ENCODE peak calls at places on chromosomes 7 and 10, in eight cellular contexts. H, B, G, F, T, X, A and I are unnamed samples.

GRCh38 chr10:111767661-111768060 is 415.9 kb downstream of the GPAM start:
- DNase-seq in H (no peak), B (no peak), G (no peak), F (no peak), T (no peak), X (no peak), A (no peak), I (no peak)

GRCh38 chr7:47973739-47974138 is 5.7 kb downstream of the HUS1 start:
- DNase-seq in H (no peak), B (no peak), G (no peak), F (no peak), T (no peak), X (no peak), A (no peak), I (no peak)

GRCh38 chr7:140230517-140230861 is 53.7 kb upstream of the KDM7A start:
- DNase-seq in H (peak; percentile 37), B (peak; percentile 75), G (peak; percentile 80), F (peak; percentile 67), T (peak; percentile 84), X (peak; percentile 46), A (no peak), I (no peak)

GRCh38 chr7:36185732-36186131 is 32.7 kb downstream of the EEPD1 start:
- DNase-seq in H (no peak), B (no peak), G (no peak), F (no peak), T (no peak), X (no peak), A (peak; percentile 42), I (no peak)

GRCh38 chr10:26890956-26891355 is 30.2 kb upstream of the ABI1 start:
- DNase-seq in H (peak; percentile 75), B (peak; percentile 73), G (peak; percentile 31), F (no peak), T (no peak), X (no peak), A (peak; percentile 66), I (peak; percentile 53)

GRCh38 chr7:135716677-135717238 is 11.2 kb downstream of the SLC13A4 start:
- DNase-seq in H (no peak), B (no peak), G (no peak), F (no peak), T (no peak), X (no peak), A (peak; percentile 88), I (peak; percentile 87)

GRCh38 chr10:33963656-33964175 is 629.2 kb upstream of the NRP1 start:
- DNase-seq in H (no peak), B (no peak), G (no peak), F (no peak), T (no peak), X (no peak), A (peak; percentile 2), I (no peak)

GRCh38 chr10:122140477-122140902 is 130.6 kb upstream of the BTBD16 start:
- DNase-seq in H (no peak), B (no peak), G (no peak), F (peak; percentile 75), T (no peak), X (peak; percentile 55), A (peak; percentile 66), I (peak; percentile 49)

GRCh38 chr7:36613214-36613613 is 111.1 kb downstream of the AOAH start:
- DNase-seq in H (no peak), B (no peak), G (no peak), F (no peak), T (no peak), X (no peak), A (no peak), I (no peak)

GRCh38 chr7:99762680-99763327 is 21.2 kb downstream of the CYP3A4 start:
- DNase-seq in H (peak; percentile 54), B (no peak), G (no peak), F (peak; percentile 87), T (no peak), X (peak; percentile 24), A (peak; percentile 70), I (peak; percentile 82)

GRCh38 chr10:111391146-111391545 is 314.3 kb downstream of the ADRA2A start:
- DNase-seq in H (no peak), B (no peak), G (no peak), F (no peak), T (no peak), X (no peak), A (no peak), I (no peak)

GRCh38 chr7:48610705-48611104 is 313.6 kb upstream of the CDC14C start:
- DNase-seq in H (no peak), B (no peak), G (no peak), F (no peak), T (no peak), X (no peak), A (no peak), I (no peak)

GRCh38 chr10:85319150-85319549 is 990.8 kb downstream of the CCSER2 start:
- DNase-seq in H (peak; percentile 53), B (no peak), G (no peak), F (no peak), T (no peak), X (no peak), A (no peak), I (no peak)

GRCh38 chr7:88020953-88021650 is 87.1 kb downstream of the ADAM22 start:
- DNase-seq in H (no peak), B (no peak), G (no peak), F (no peak), T (no peak), X (no peak), A (no peak), I (peak; percentile 25)

GRCh38 chr7:155220881-155221280 is 76.8 kb upstream of the INSIG1 start:
- DNase-seq in H (no peak), B (no peak), G (no peak), F (no peak), T (no peak), X (no peak), A (no peak), I (no peak)
- H3K4me1 ChIP-seq in H (peaks cover 16% of the 10 kb centered on the region), B (no peaks in the 10 kb centered on the region), G (no peaks in the 10 kb centered on the region), F (no peaks in the 10 kb centered on the region), T (no peaks in the 10 kb centered on the region), X (no peaks in the 10 kb centered on the region), A (peaks cover 3% of the 10 kb centered on the region), I (no peaks in the 10 kb centered on the region)

GRCh38 chr7:234041-234711 is 41.8 kb downstream of the FAM20C start:
- DNase-seq in H (peak; percentile 53), B (no peak), G (peak; percentile 40), F (peak; percentile 76), T (no peak), X (peak; percentile 63), A (peak; percentile 21), I (no peak)
- H3K4me1 ChIP-seq in H (peaks cover 38% of the 10 kb centered on the region), B (peaks cover 57% of the 10 kb centered on the region), G (no peaks in the 10 kb centered on the region), F (peaks cover 62% of the 10 kb centered on the region), T (peaks cover 62% of the 10 kb centered on the region), X (peaks cover 69% of the 10 kb centered on the region), A (peaks cover 60% of the 10 kb centered on the region), I (peaks cover 41% of the 10 kb centered on the region)

GRCh38 chr7:226281-226882 is 34.0 kb downstream of the FAM20C start:
- DNase-seq in H (peak; percentile 49), B (no peak), G (no peak), F (no peak), T (no peak), X (no peak), A (peak; percentile 72), I (peak; percentile 82)

GRCh38 chr7:222716-223041 is 30.3 kb downstream of the FAM20C start:
- DNase-seq in H (no peak), B (no peak), G (no peak), F (no peak), T (no peak), X (no peak), A (no peak), I (no peak)

GRCh38 chr7:223118-223800 is 30.9 kb downstream of the FAM20C start:
- DNase-seq in H (no peak), B (no peak), G (no peak), F (no peak), T (no peak), X (no peak), A (peak; percentile 27), I (no peak)

GRCh38 chr7:221996-222715 is 29.8 kb downstream of the FAM20C start:
- DNase-seq in H (no peak), B (no peak), G (no peak), F (no peak), T (no peak), X (no peak), A (no peak), I (no peak)

GRCh38 chr7:223861-224260 is 31.5 kb downstream of the FAM20C start:
- DNase-seq in H (no peak), B (no peak), G (no peak), F (no peak), T (no peak), X (no peak), A (no peak), I (no peak)
- H3K4me1 ChIP-seq in H (peaks cover 19% of the 10 kb centered on the region), B (peaks cover 10% of the 10 kb centered on the region), G (no peaks in the 10 kb centered on the region), F (peaks cover 14% of the 10 kb centered on the region), T (peaks cover 5% of the 10 kb centered on the region), X (peaks cover 23% of the 10 kb centered on the region), A (peaks cover 39% of the 10 kb centered on the region), I (peaks cover 33% of the 10 kb centered on the region)

GRCh38 chr7:157273208-157274202 is 63.3 kb upstream of the DNAJB6 start:
- DNase-seq in H (peak; percentile 85), B (peak; percentile 69), G (peak; percentile 63), F (peak; percentile 84), T (peak; percentile 88), X (peak; percentile 65), A (peak; percentile 74), I (peak; percentile 43)

GRCh38 chr7:157276091-157276561 is 60.7 kb upstream of the DNAJB6 start:
- DNase-seq in H (no peak), B (no peak), G (no peak), F (no peak), T (no peak), X (no peak), A (no peak), I (no peak)

GRCh38 chr7:157272351-157273207 is 64.2 kb upstream of the DNAJB6 start:
- DNase-seq in H (no peak), B (no peak), G (no peak), F (no peak), T (no peak), X (no peak), A (no peak), I (no peak)

GRCh38 chr7:157276731-157277562 is 59.9 kb upstream of the DNAJB6 start:
- DNase-seq in H (no peak), B (no peak), G (no peak), F (peak; percentile 65), T (no peak), X (no peak), A (peak; percentile 51), I (no peak)

GRCh38 chr7:157274991-157275427 is 61.8 kb upstream of the DNAJB6 start:
- DNase-seq in H (no peak), B (no peak), G (no peak), F (no peak), T (no peak), X (peak; percentile 19), A (peak; percentile 14), I (no peak)
- H3K4me1 ChIP-seq in H (peaks cover 10% of the 10 kb centered on the region), B (peaks cover 28% of the 10 kb centered on the region), G (peaks cover 10% of the 10 kb centered on the region), F (peaks cover 11% of the 10 kb centered on the region), T (peaks cover 30% of the 10 kb centered on the region), X (peaks cover 42% of the 10 kb centered on the region), A (peaks cover 22% of the 10 kb centered on the region), I (peaks cover 43% of the 10 kb centered on the region)

GRCh38 chr10:77459905-77460304 is 177.7 kb downstream of the KCNMA1 start:
- DNase-seq in H (no peak), B (no peak), G (no peak), F (no peak), T (no peak), X (no peak), A (no peak), I (no peak)
- H3K4me1 ChIP-seq in H (no peaks in the 10 kb centered on the region), B (peaks cover 10% of the 10 kb centered on the region), G (no peaks in the 10 kb centered on the region), F (peaks cover 17% of the 10 kb centered on the region), T (no peaks in the 10 kb centered on the region), X (peaks cover 15% of the 10 kb centered on the region), A (peaks cover 5% of the 10 kb centered on the region), I (peaks cover 7% of the 10 kb centered on the region)